ENCODE peak calls at places on chromosomes 5 and 9, in seven cellular contexts. U, L, P, Z, R, Q and B are unnamed samples.

GRCh38 chr5:81389015-81389414 is 4.9 kb downstream of the ACOT12 start:
- DNase-seq in Z (no peak), R (no peak), Q (no peak), L (peak; percentile 18), P (no peak), U (no peak), B (no peak)

GRCh38 chr9:129609486-129610192 is 11.3 kb downstream of the C9orf50 start:
- DNase-seq in Q (no peak), P (peak; percentile 79), U (no peak), L (peak; percentile 55), Z (no peak), R (peak; percentile 57), B (no peak)

GRCh38 chr9:115964710-115965347 is 188.8 kb upstream of the PAPPA start:
- DNase-seq in Q (no peak), R (no peak), L (no peak), P (no peak), Z (no peak), U (no peak), B (no peak)

GRCh38 chr5:132182366-132183040 is 45.1 kb downstream of the P4HA2 start:
- DNase-seq in P (no peak), Z (no peak), L (no peak), Q (no peak), U (no peak), R (no peak), B (no peak)

GRCh38 chr9:132516911-132517310 is 65.5 kb upstream of the BARHL1 start:
- DNase-seq in P (no peak), Z (no peak), L (no peak), R (no peak), U (no peak), Q (no peak), B (no peak)

GRCh38 chr5:151750121-151750520 is 8.3 kb downstream of the ATOX1 start:
- DNase-seq in R (no peak), Z (no peak), P (no peak), L (no peak), U (no peak), Q (no peak), B (no peak)

GRCh38 chr5:170554566-170555267 is 50.9 kb downstream of the KCNIP1 start:
- DNase-seq in R (no peak), Z (peak; percentile 62), Q (no peak), U (no peak), P (no peak), L (peak; percentile 61), B (no peak)

GRCh38 chr5:177489119-177489716 is 8.2 kb downstream of the PDLIM7 start:
- DNase-seq in Q (no peak), Z (no peak), R (no peak), P (no peak), L (no peak), U (no peak), B (no peak)

GRCh38 chr5:63375851-63376250 is 586.4 kb downstream of the HTR1A start:
- DNase-seq in L (no peak), U (no peak), Q (no peak), R (no peak), Z (no peak), P (no peak), B (no peak)

GRCh38 chr5:141524604-141525597 is 36.0 kb downstream of the PCDHGC5 start:
- DNase-seq in P (peak; percentile 75), R (peak; percentile 84), Q (peak; percentile 84), Z (peak; percentile 85), U (peak; percentile 91), L (peak; percentile 96), B (peak; percentile 85)

GRCh38 chr5:110401881-110402280 is 324.6 kb downstream of the TMEM232 start:
- DNase-seq in Z (no peak), P (no peak), L (no peak), U (no peak), Q (no peak), R (no peak), B (no peak)

GRCh38 chr5:39120052-39120420 is 45.8 kb upstream of the RICTOR start:
- DNase-seq in Q (no peak), U (no peak), R (no peak), L (no peak), P (no peak), Z (no peak), B (no peak)

GRCh38 chr9:6490863-6491262 is 77.9 kb downstream of the UHRF2 start:
- DNase-seq in P (no peak), U (no peak), Q (no peak), R (no peak), Z (no peak), L (no peak), B (no peak)

GRCh38 chr9:6498982-6499381 is 86.0 kb downstream of the UHRF2 start:
- DNase-seq in Q (no peak), L (no peak), P (no peak), U (no peak), Z (no peak), R (no peak), B (no peak)

GRCh38 chr9:6495484-6495883 is 82.5 kb downstream of the UHRF2 start:
- DNase-seq in U (no peak), R (no peak), Q (no peak), L (no peak), Z (no peak), P (no peak), B (no peak)
- TF ChIP-seq CTCF in U (no peak), R (no peak), Q (no peak), L (no peak), Z (peak; percentile 11), P (no peak), B (no peak)

DNA sequence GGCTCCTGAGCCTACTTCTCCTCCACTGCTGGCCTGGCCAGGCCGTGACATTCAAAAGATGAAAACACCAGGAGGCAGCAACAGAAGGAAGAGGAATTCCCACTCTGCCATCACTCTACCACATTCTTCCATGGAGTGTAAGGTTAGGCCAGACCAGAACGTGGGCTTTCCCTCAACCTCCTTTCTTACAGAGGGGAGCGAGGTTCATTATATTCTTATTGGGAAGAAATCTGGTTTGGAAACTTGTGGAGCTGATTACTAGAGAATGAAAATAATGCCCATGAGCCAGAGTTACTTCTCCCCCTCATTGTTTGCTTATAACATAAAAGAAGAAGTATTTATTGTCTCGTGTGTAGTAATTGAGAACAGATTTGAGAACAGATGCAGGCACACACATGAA is 136.3 kb upstream of the BASP1 start:
- DNase-seq in L (no peak), Q (no peak), P (no peak), U (no peak), Z (no peak), R (no peak), B (peak; percentile 76)
- TF ChIP-seq CTCF in L (no peak), Q (no peak), P (no peak), U (no peak), Z (no peak), R (no peak), B (peak; percentile 32)

GRCh38 chr5:154947778-154948177 is 6.9 kb downstream of the MRPL22 start:
- DNase-seq in U (no peak), Q (no peak), Z (no peak), L (no peak), R (no peak), P (no peak), B (no peak)

GRCh38 chr5:154948313-154948712 is 7.4 kb downstream of the MRPL22 start:
- DNase-seq in R (no peak), L (no peak), U (no peak), Q (no peak), Z (no peak), P (no peak), B (no peak)

GRCh38 chr5:154944716-154945115 is 3.8 kb downstream of the MRPL22 start:
- DNase-seq in Q (no peak), P (no peak), Z (no peak), R (no peak), L (no peak), U (no peak), B (no peak)

GRCh38 chr5:154943527-154943926 is 2.7 kb downstream of the MRPL22 start:
- DNase-seq in L (no peak), R (no peak), Q (no peak), U (no peak), Z (no peak), P (no peak), B (no peak)

DNA sequence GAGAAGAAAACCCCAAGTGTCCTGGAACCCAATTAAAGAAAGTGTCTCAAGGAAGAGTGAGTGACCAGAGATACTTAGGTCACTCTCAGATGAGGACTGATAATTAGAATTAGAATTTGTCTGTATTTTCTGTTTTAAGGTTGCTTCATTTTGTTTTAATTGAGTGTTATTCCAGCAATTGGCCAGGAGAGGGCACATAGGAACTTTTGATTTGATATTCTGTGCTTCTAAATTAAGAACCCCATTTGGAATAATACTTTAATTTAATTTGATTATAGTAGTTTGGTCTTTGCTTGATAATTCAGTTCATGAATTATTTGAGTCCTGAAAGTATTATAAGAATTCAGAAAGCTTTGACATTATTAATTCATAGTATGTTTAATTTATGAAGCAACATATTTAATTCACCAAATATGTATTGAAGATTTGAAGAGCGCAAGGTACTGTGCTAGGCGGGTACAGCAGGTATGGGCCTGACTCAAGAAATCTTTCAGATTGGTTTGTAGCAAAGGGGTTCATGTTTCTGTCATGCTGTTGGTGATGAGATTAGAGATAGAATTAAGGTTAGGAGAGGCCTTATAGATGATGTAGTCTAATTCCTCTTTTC is 4.9 kb downstream of the MRPL22 start:
- DNase-seq in P (no peak), L (no peak), Q (no peak), U (no peak), Z (no peak), R (no peak), B (no peak)
- TF ChIP-seq CTCF in P (peak; percentile 26), L (peak; percentile 63), Q (peak; percentile 73), U (peak; percentile 58), Z (peak; percentile 71), R (peak; percentile 73), B (peak; percentile 55)

GRCh38 chr9:120107138-120107537 is 472.8 kb downstream of the CDK5RAP2 start:
- DNase-seq in U (no peak), R (no peak), Q (no peak), P (no peak), Z (no peak), L (no peak), B (no peak)

GRCh38 chr9:120104771-120105170 is 475.2 kb downstream of the CDK5RAP2 start:
- DNase-seq in R (no peak), P (no peak), U (no peak), L (no peak), Q (no peak), Z (no peak), B (no peak)

GRCh38 chr9:120110520-120110919 is 469.4 kb downstream of the CDK5RAP2 start:
- DNase-seq in P (no peak), U (no peak), Z (no peak), R (no peak), Q (no peak), L (no peak), B (no peak)

GRCh38 chr9:120109242-120109641 is 470.7 kb downstream of the CDK5RAP2 start:
- DNase-seq in Q (no peak), P (no peak), U (no peak), Z (no peak), R (no peak), L (peak; percentile 44), B (no peak)
- TF ChIP-seq CTCF in Q (no peak), P (no peak), U (no peak), Z (no peak), R (no peak), L (peak; percentile 23), B (no peak)